ENCODE peak calls at places on chromosomes 13 and 19, in seven cellular contexts. One of them, this sample, is unnamed.
A peak's percentile ranks its signal among the peaks of the same experiment; 100 is the strongest.

GRCh38 chr13:20002766-20003165 is 44.2 kb downstream of the ZMYM2 start:
- DNase-seq in trophoblast cell: no peak
- DNase-seq in IMR-90: no peak
- DNase-seq in mesendoderm: no peak
- DNase-seq in mesenchymal stem cell: no peak
- DNase-seq in H1: no peak
- DNase-seq in H9: no peak
- DNase-seq in this sample: no peak

GRCh38 chr19:18020212-18021067 is 12.5 kb downstream of the ARRDC2 start:
- DNase-seq in mesendoderm: no peak
- DNase-seq in IMR-90: peak; percentile 49
- DNase-seq in H1: no peak
- DNase-seq in H9: no peak
- DNase-seq in trophoblast cell: no peak
- DNase-seq in mesenchymal stem cell: peak; percentile 57
- DNase-seq in this sample: no peak

GRCh38 chr19:56595548-56595899 is 422 bp downstream of the ZNF71 start:
- DNase-seq in IMR-90: peak; percentile 9
- DNase-seq in mesendoderm: no peak
- DNase-seq in H9: no peak
- DNase-seq in H1: no peak
- DNase-seq in trophoblast cell: no peak
- DNase-seq in mesenchymal stem cell: peak; percentile 44
- DNase-seq in this sample: no peak

GRCh38 chr13:111422352-111422751 is 101.9 kb downstream of the TEX29 start:
- DNase-seq in mesendoderm: no peak
- DNase-seq in H9: no peak
- DNase-seq in trophoblast cell: no peak
- DNase-seq in H1: no peak
- DNase-seq in mesenchymal stem cell: no peak
- DNase-seq in IMR-90: no peak
- DNase-seq in this sample: no peak

GRCh38 chr13:80497978-80498377 is 157.1 kb upstream of the SPRY2 start:
- DNase-seq in mesenchymal stem cell: no peak
- DNase-seq in trophoblast cell: no peak
- DNase-seq in IMR-90: no peak
- DNase-seq in H9: no peak
- DNase-seq in H1: no peak
- DNase-seq in mesendoderm: no peak
- DNase-seq in this sample: no peak

GRCh38 chr13:99193152-99193551 is 7.5 kb upstream of the UBAC2 start:
- DNase-seq in IMR-90: no peak
- DNase-seq in mesenchymal stem cell: no peak
- DNase-seq in mesendoderm: no peak
- DNase-seq in H1: no peak
- DNase-seq in H9: no peak
- DNase-seq in trophoblast cell: no peak
- DNase-seq in this sample: no peak

GRCh38 chr13:78022164-78022877 is 103.7 kb upstream of the EDNRB start:
- DNase-seq in H1: no peak
- DNase-seq in mesenchymal stem cell: peak; percentile 64
- DNase-seq in IMR-90: peak; percentile 72
- DNase-seq in H9: no peak
- DNase-seq in trophoblast cell: no peak
- DNase-seq in mesendoderm: peak; percentile 54
- DNase-seq in this sample: no peak

GRCh38 chr19:10885241-10886169 is 14.2 kb downstream of the CARM1 start:
- DNase-seq in IMR-90: no peak
- DNase-seq in mesendoderm: peak; percentile 67
- DNase-seq in trophoblast cell: no peak
- DNase-seq in mesenchymal stem cell: no peak
- DNase-seq in H1: no peak
- DNase-seq in H9: peak; percentile 29
- DNase-seq in this sample: no peak

GRCh38 chr19:28396259-28396940 is 816.6 kb downstream of the UQCRFS1 start:
- DNase-seq in H1: no peak
- DNase-seq in H9: no peak
- DNase-seq in trophoblast cell: no peak
- DNase-seq in mesendoderm: peak; percentile 68
- DNase-seq in IMR-90: no peak
- DNase-seq in mesenchymal stem cell: no peak
- DNase-seq in this sample: no peak

GRCh38 chr19:38656171-38656981 is 8.9 kb downstream of the ACTN4 start:
- DNase-seq in mesendoderm: no peak
- DNase-seq in mesenchymal stem cell: peak; percentile 74
- DNase-seq in IMR-90: peak; percentile 63
- DNase-seq in H1: no peak
- DNase-seq in H9: no peak
- DNase-seq in trophoblast cell: no peak
- DNase-seq in this sample: no peak

GRCh38 chr19:16381756-16382401 is 57.3 kb downstream of the KLF2 start:
- DNase-seq in IMR-90: no peak
- DNase-seq in H9: no peak
- DNase-seq in H1: no peak
- DNase-seq in mesendoderm: no peak
- DNase-seq in mesenchymal stem cell: no peak
- DNase-seq in trophoblast cell: no peak
- DNase-seq in this sample: no peak

GRCh38 chr13:45367358-45367757 is 26.4 kb upstream of the TPT1 start:
- DNase-seq in trophoblast cell: peak; percentile 80
- DNase-seq in mesenchymal stem cell: peak; percentile 74
- DNase-seq in H1: peak; percentile 66
- DNase-seq in H9: peak; percentile 88
- DNase-seq in IMR-90: peak; percentile 94
- DNase-seq in mesendoderm: peak; percentile 81
- DNase-seq in this sample: no peak

GRCh38 chr19:47210689-47211316 is 20.2 kb downstream of the BBC3 start:
- DNase-seq in IMR-90: peak; percentile 80
- DNase-seq in H1: peak; percentile 60
- DNase-seq in trophoblast cell: peak; percentile 74
- DNase-seq in mesenchymal stem cell: peak; percentile 86
- DNase-seq in mesendoderm: peak; percentile 89
- DNase-seq in H9: peak; percentile 78
- DNase-seq in this sample: peak; percentile 68

GRCh38 chr13:65966991-65967451 is 1263.1 kb downstream of the PCDH9 start:
- DNase-seq in IMR-90: peak; percentile 45
- DNase-seq in H9: peak; percentile 48
- DNase-seq in mesendoderm: peak; percentile 92
- DNase-seq in mesenchymal stem cell: peak; percentile 65
- DNase-seq in trophoblast cell: no peak
- DNase-seq in H1: peak; percentile 25
- DNase-seq in this sample: no peak

GRCh38 chr13:111115051-111115840 is at the start of gene ARHGEF7:
- DNase-seq in trophoblast cell: peak; percentile 68
- DNase-seq in H1: no peak
- DNase-seq in IMR-90: no peak
- DNase-seq in mesenchymal stem cell: peak; percentile 22
- DNase-seq in mesendoderm: peak; percentile 43
- DNase-seq in H9: no peak
- DNase-seq in this sample: peak; percentile 43

GRCh38 chr13:36445806-36446423 is 13.6 kb downstream of the CCNA1 start:
- DNase-seq in mesendoderm: no peak
- DNase-seq in H1: no peak
- DNase-seq in IMR-90: no peak
- DNase-seq in mesenchymal stem cell: no peak
- DNase-seq in H9: no peak
- DNase-seq in trophoblast cell: no peak
- DNase-seq in this sample: no peak

GRCh38 chr13:44079413-44080205 is 199.9 kb downstream of the LACC1 start:
- DNase-seq in mesenchymal stem cell: no peak
- DNase-seq in H1: no peak
- DNase-seq in H9: no peak
- DNase-seq in mesendoderm: peak; percentile 28
- DNase-seq in trophoblast cell: no peak
- DNase-seq in IMR-90: no peak
- DNase-seq in this sample: no peak

GRCh38 chr19:31438401-31439269 is 89.4 kb upstream of the TSHZ3 start:
- DNase-seq in mesendoderm: no peak
- DNase-seq in H1: no peak
- DNase-seq in IMR-90: no peak
- DNase-seq in trophoblast cell: peak; percentile 18
- DNase-seq in mesenchymal stem cell: no peak
- DNase-seq in H9: no peak
- DNase-seq in this sample: no peak

GRCh38 chr19:46913852-46914430 is 53.1 kb downstream of the ARHGAP35 start:
- DNase-seq in mesendoderm: no peak
- DNase-seq in IMR-90: peak; percentile 49
- DNase-seq in H1: no peak
- DNase-seq in H9: no peak
- DNase-seq in mesenchymal stem cell: peak; percentile 88
- DNase-seq in trophoblast cell: no peak
- DNase-seq in this sample: no peak

GRCh38 chr13:93116809-93117208 is 109.8 kb upstream of the GPC6 start:
- DNase-seq in H9: no peak
- DNase-seq in IMR-90: no peak
- DNase-seq in trophoblast cell: no peak
- DNase-seq in mesendoderm: peak; percentile 30
- DNase-seq in mesenchymal stem cell: no peak
- DNase-seq in H1: no peak
- DNase-seq in this sample: no peak

GRCh38 chr19:39864118-39864517 is 17.9 kb upstream of the FBL start:
- DNase-seq in IMR-90: no peak
- DNase-seq in H1: no peak
- DNase-seq in trophoblast cell: no peak
- DNase-seq in mesendoderm: no peak
- DNase-seq in H9: no peak
- DNase-seq in mesenchymal stem cell: no peak
- DNase-seq in this sample: no peak

GRCh38 chr19:39867133-39867532 is 21.0 kb upstream of the FBL start:
- DNase-seq in H9: no peak
- DNase-seq in IMR-90: no peak
- DNase-seq in H1: no peak
- DNase-seq in mesenchymal stem cell: no peak
- DNase-seq in trophoblast cell: no peak
- DNase-seq in mesendoderm: no peak
- DNase-seq in this sample: no peak

GRCh38 chr19:39865186-39865585 is 19.0 kb upstream of the FBL start:
- DNase-seq in trophoblast cell: no peak
- DNase-seq in IMR-90: no peak
- DNase-seq in H1: no peak
- DNase-seq in mesendoderm: no peak
- DNase-seq in H9: no peak
- DNase-seq in mesenchymal stem cell: no peak
- DNase-seq in this sample: no peak

GRCh38 chr19:39867952-39868351 is 21.8 kb upstream of the FBL start:
- DNase-seq in trophoblast cell: no peak
- DNase-seq in mesendoderm: no peak
- DNase-seq in H1: no peak
- DNase-seq in mesenchymal stem cell: no peak
- DNase-seq in IMR-90: no peak
- DNase-seq in H9: no peak
- DNase-seq in this sample: no peak

GRCh38 chr19:39865953-39866352 is 19.8 kb upstream of the FBL start:
- DNase-seq in H1: no peak
- DNase-seq in mesendoderm: no peak
- DNase-seq in mesenchymal stem cell: no peak
- DNase-seq in H9: no peak
- DNase-seq in IMR-90: no peak
- DNase-seq in trophoblast cell: no peak
- DNase-seq in this sample: no peak
- H3K4ac ChIP-seq in H1: no peak overlapping the region
- H3K4ac ChIP-seq in mesendoderm: no peak overlapping the region
- H3K4ac ChIP-seq in mesenchymal stem cell: no peak overlapping the region
- H3K4ac ChIP-seq in H9: no peak overlapping the region
- H3K4ac ChIP-seq in IMR-90: no peak overlapping the region
- H3K4ac ChIP-seq in trophoblast cell: no peak overlapping the region
- H3K4ac ChIP-seq in this sample: no peak overlapping the region

DNA sequence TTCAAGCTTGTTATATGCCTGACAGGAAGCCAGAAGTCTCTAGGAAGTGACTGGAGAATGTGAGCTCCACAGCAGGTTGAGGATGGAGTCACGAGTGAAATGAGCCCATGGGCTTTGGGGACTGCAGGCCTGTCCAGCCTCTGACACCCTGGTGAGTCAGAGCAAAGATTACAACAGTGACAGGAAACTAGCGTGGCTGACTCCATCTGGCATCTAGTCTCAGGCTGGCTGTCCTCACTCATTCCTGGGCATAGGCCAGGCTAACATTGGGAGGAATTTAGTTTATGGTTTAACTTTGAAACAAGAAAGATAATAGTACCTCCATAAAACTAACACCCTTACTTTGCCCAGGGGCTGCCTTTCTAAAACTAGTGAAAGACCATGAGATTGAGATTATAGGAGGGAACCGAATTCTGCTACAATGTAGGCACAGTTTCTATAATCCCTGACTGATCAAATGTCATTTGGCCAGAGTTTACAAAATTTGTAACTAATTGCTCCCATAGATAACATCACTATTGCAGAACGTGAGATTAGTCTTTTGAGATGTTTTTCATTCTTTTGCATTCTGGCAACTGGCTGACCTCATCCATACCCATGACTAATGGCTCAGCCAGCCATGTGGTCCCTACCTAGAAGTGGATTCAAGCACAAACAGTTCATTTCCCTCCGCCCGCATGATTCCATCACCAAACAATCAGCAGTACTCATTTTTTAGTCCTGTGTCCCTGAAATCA is 28.4 kb downstream of the PSG1 start:
- DNase-seq in mesenchymal stem cell: peak; percentile 28
- DNase-seq in trophoblast cell: peak; percentile 97
- DNase-seq in mesendoderm: no peak
- DNase-seq in H1: no peak
- DNase-seq in IMR-90: peak; percentile 98
- DNase-seq in H9: no peak
- DNase-seq in this sample: no peak
- H3K18ac ChIP-seq in mesenchymal stem cell: no peak overlapping the region
- H3K18ac ChIP-seq in trophoblast cell: no peak overlapping the region
- H3K18ac ChIP-seq in mesendoderm: no peak overlapping the region
- H3K18ac ChIP-seq in H1: no peak overlapping the region
- H3K18ac ChIP-seq in IMR-90: peak overlapping the region; percentile 100
- H3K18ac ChIP-seq in H9: no peak overlapping the region
- H3K18ac ChIP-seq in this sample: no peak overlapping the region

GRCh38 chr13:74134777-74135305 is 637 bp upstream of the KLF12 start:
- DNase-seq in IMR-90: no peak
- DNase-seq in mesendoderm: peak; percentile 68
- DNase-seq in H9: no peak
- DNase-seq in trophoblast cell: no peak
- DNase-seq in H1: no peak
- DNase-seq in mesenchymal stem cell: no peak
- DNase-seq in this sample: no peak
- H3K9ac ChIP-seq in IMR-90: peak overlapping the region; percentile 88
- H3K9ac ChIP-seq in mesendoderm: peak overlapping the region; percentile 92
- H3K9ac ChIP-seq in H9: peak overlapping the region; percentile 61
- H3K9ac ChIP-seq in trophoblast cell: peak overlapping the region; percentile 97
- H3K9ac ChIP-seq in H1: peak overlapping the region; percentile 72
- H3K9ac ChIP-seq in mesenchymal stem cell: peak overlapping the region; percentile 84
- H3K9ac ChIP-seq in this sample: peak overlapping the region; percentile 92

DNA sequence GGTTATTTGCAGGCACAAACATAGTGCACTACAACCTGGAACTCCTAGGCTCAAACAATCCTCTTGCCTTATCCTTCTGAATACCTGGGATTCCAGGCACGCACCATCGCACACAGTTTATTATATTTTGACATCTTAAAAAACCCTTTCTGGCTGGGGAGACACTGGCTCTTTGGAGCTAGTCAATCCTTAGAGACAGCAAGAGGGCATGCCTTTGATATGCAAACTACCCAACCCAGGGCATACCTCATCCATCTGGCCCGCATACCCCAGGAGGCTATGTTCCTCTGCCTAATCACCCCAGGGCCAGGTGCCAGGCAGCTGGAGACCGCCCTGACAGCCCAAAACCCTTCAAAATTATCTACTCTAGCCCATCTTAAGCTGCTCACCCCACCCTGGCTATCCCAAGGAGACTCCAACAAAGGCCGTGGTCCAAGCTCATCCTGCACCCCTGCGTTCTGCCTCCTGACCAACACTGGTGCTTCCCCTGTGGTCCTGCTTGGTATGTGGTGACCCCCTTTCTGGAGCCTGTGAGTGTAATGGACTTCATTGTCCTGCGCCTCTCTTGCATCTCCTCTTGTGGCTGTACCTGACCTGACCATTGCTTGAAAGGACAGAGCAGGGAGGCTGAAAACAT is 86.4 kb downstream of the RGCC start:
- DNase-seq in mesenchymal stem cell: no peak
- DNase-seq in IMR-90: no peak
- DNase-seq in trophoblast cell: no peak
- DNase-seq in H9: no peak
- DNase-seq in mesendoderm: no peak
- DNase-seq in H1: no peak
- DNase-seq in this sample: no peak
- H3K4ac ChIP-seq in mesenchymal stem cell: no peak overlapping the region
- H3K4ac ChIP-seq in IMR-90: no peak overlapping the region
- H3K4ac ChIP-seq in trophoblast cell: no peak overlapping the region
- H3K4ac ChIP-seq in H9: no peak overlapping the region
- H3K4ac ChIP-seq in mesendoderm: no peak overlapping the region
- H3K4ac ChIP-seq in H1: no peak overlapping the region
- H3K4ac ChIP-seq in this sample: no peak overlapping the region